ENCODE peak calls at places on chromosomes 16 and 17, in seven cellular contexts. J is GM12878, L is SK-N-SH, D is K562, X is GM12892, Q is H1, T is HepG2. E is an unnamed sample.

GRCh38 chr17:15957206-15957605 is 12.3 kb downstream of the ADORA2B start:
- DNase-seq in J (no peak), L (no peak), D (no peak), X (no peak), Q (no peak), T (no peak), E (no peak)

GRCh38 chr17:17435323-17435722 is 41.5 kb upstream of the MED9 start:
- DNase-seq in J (no peak), L (no peak), D (no peak), X (no peak), Q (no peak), T (peak), E (no peak)

GRCh38 chr16:4212207-4212933 is 29.5 kb downstream of the SRL start:
- DNase-seq in J (no peak), L (no peak), D (no peak), X (no peak), Q (no peak), T (no peak), E (no peak)

GRCh38 chr16:57591870-57592485 is 36.5 kb upstream of the ADGRG1 start:
- DNase-seq in J (no peak), L (no peak), D (no peak), X (no peak), Q (no peak), T (no peak), E (no peak)

GRCh38 chr16:16183562-16183961 is 39.7 kb downstream of the ABCC6 start:
- DNase-seq in J (no peak), L (no peak), D (peak), X (no peak), Q (peak), T (no peak), E (no peak)

GRCh38 chr17:47145351-47145750 is 43.7 kb downstream of the CDC27 start:
- DNase-seq in J (no peak), L (no peak), D (no peak), X (no peak), Q (no peak), T (no peak), E (no peak)

GRCh38 chr17:41962768-41963434 is 3.7 kb upstream of the CNP start:
- DNase-seq in J (no peak), L (peak), D (peak), X (peak), Q (peak), T (peak), E (peak)

GRCh38 chr16:69513180-69513966 is 52.4 kb upstream of the NFAT5 start:
- DNase-seq in J (no peak), L (no peak), D (no peak), X (no peak), Q (no peak), T (no peak), E (no peak)

GRCh38 chr17:13544292-13544691 is 57.4 kb downstream of the HS3ST3A1 start:
- DNase-seq in J (no peak), L (no peak), D (no peak), X (no peak), Q (peak), T (no peak), E (no peak)

GRCh38 chr17:17491031-17491471 is 5.1 kb downstream of the RASD1 start:
- DNase-seq in J (no peak), L (no peak), D (no peak), X (no peak), Q (no peak), T (no peak), E (no peak)

GRCh38 chr17:32558997-32559650 is 72.3 kb downstream of the CDK5R1 start:
- DNase-seq in J (peak), L (peak), D (peak), X (peak), Q (no peak), T (no peak), E (peak)

GRCh38 chr17:30482555-30482954 is 5.3 kb downstream of the GOSR1 start:
- DNase-seq in J (no peak), L (no peak), D (no peak), X (no peak), Q (no peak), T (no peak), E (no peak)

GRCh38 chr17:73189417-73190099 is 3.3 kb upstream of the COG1 start:
- DNase-seq in J (no peak), L (peak), D (peak), X (no peak), Q (no peak), T (peak), E (no peak)

GRCh38 chr17:5610956-5611355 is 26.6 kb upstream of the NLRP1 start:
- DNase-seq in J (no peak), L (no peak), D (no peak), X (no peak), Q (no peak), T (no peak), E (no peak)

GRCh38 chr17:72501404-72502110 is 380.7 kb downstream of the SOX9 start:
- DNase-seq in J (no peak), L (no peak), D (no peak), X (no peak), Q (no peak), T (peak), E (no peak)

GRCh38 chr16:3718019-3718391 is 681 bp upstream of the TRAP1 start:
- DNase-seq in J (no peak), L (no peak), D (no peak), X (no peak), Q (no peak), T (no peak), E (no peak)

GRCh38 chr16:13781579-13782338 is 138.2 kb upstream of the ERCC4 start:
- DNase-seq in J (no peak), L (no peak), D (no peak), X (no peak), Q (no peak), T (no peak), E (no peak)

GRCh38 chr17:43449470-43450202 is 34.1 kb upstream of the DHX8 start:
- DNase-seq in J (no peak), L (no peak), D (no peak), X (no peak), Q (no peak), T (peak), E (no peak)

GRCh38 chr16:48617711-48618148 is 7.8 kb upstream of the N4BP1 start:
- DNase-seq in J (no peak), L (no peak), D (no peak), X (no peak), Q (no peak), T (no peak), E (no peak)

GRCh38 chr16:7919782-7920181 is 587.1 kb downstream of the RBFOX1 start:
- DNase-seq in J (no peak), L (no peak), D (no peak), X (no peak), Q (no peak), T (no peak), E (no peak)

GRCh38 chr17:75098861-75099260 is 10.9 kb upstream of the ARMC7 start:
- DNase-seq in J (no peak), L (no peak), D (no peak), X (no peak), Q (no peak), T (no peak), E (no peak)

GRCh38 chr17:50918933-50919296 is 52.8 kb upstream of the TOB1 start:
- DNase-seq in J (no peak), L (peak), D (no peak), X (no peak), Q (no peak), T (no peak), E (no peak)

GRCh38 chr16:83994087-83994486 is 26.0 kb downstream of the NECAB2 start:
- DNase-seq in J (no peak), L (no peak), D (no peak), X (no peak), Q (no peak), T (peak), E (no peak)

GRCh38 chr17:8846768-8847211 is 20.7 kb downstream of the PIK3R6 start:
- DNase-seq in J (no peak), L (peak), D (peak), X (no peak), Q (no peak), T (peak), E (no peak)

GRCh38 chr17:34503804-34504203 is 75.6 kb upstream of the TMEM132E start:
- DNase-seq in J (no peak), L (no peak), D (no peak), X (no peak), Q (no peak), T (no peak), E (no peak)

GRCh38 chr16:57159447-57159846 is 26.4 kb downstream of the PSME3IP1 start:
- DNase-seq in J (no peak), L (no peak), D (no peak), X (no peak), Q (no peak), T (no peak), E (no peak)

GRCh38 chr17:4642286-4642685 is 808 bp upstream of the ALOX15 start:
- DNase-seq in J (no peak), L (no peak), D (no peak), X (no peak), Q (no peak), T (no peak), E (no peak)

GRCh38 chr16:30356401-30357084 is 1.4 kb upstream of the CD2BP2 start:
- DNase-seq in J (no peak), L (peak), D (no peak), X (no peak), Q (no peak), T (no peak), E (no peak)

GRCh38 chr16:27258241-27258734 is 10.3 kb downstream of the NSMCE1 start:
- DNase-seq in J (no peak), L (no peak), D (no peak), X (no peak), Q (no peak), T (peak), E (no peak)

GRCh38 chr16:75506567-75506966 is 11.3 kb upstream of the CHST6 start:
- DNase-seq in J (no peak), L (no peak), D (no peak), X (no peak), Q (no peak), T (peak), E (no peak)

GRCh38 chr17:55546481-55546880 is 35.2 kb upstream of the SMIM36 start:
- DNase-seq in J (no peak), L (no peak), D (no peak), X (no peak), Q (no peak), T (no peak), E (no peak)

GRCh38 chr17:55549140-55549539 is 37.9 kb upstream of the SMIM36 start:
- DNase-seq in J (no peak), L (no peak), D (peak), X (no peak), Q (no peak), T (peak), E (no peak)

GRCh38 chr17:55543709-55544108 is 32.5 kb upstream of the SMIM36 start:
- DNase-seq in J (no peak), L (no peak), D (no peak), X (no peak), Q (no peak), T (no peak), E (no peak)

GRCh38 chr17:55545765-55546164 is 34.5 kb upstream of the SMIM36 start:
- DNase-seq in J (no peak), L (no peak), D (no peak), X (no peak), Q (no peak), T (no peak), E (no peak)

DNA sequence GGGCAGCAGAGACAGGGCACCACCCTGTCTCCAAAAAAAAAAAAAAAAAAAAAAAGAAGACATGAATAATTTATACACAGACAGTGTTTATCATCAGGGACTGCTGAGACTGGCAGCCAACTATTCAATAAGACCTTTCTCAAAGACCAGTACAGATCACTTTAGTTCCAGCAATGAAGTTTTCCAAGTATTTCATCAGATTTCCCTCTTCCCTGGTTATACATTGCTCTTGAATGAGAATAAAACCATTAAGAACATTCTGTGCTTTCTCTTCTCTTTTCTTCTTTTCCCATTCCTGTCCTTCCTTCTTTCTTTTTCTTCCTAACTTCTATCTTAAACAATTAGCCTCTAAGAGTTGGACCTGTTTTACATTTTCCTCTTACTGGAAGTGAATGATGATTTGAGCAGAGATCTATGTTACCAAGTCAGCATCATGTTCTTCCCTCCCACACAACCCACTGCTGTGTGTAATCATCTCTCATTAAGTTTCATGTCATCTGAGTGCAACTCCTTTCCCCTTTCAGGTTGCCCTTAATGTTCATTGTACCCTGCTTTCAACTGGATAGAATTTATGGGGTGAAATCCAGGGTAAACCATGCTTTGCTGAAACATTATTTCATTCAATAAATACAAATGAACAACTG is 35.9 kb upstream of the SMIM36 start:
- DNase-seq in J (no peak), L (no peak), D (no peak), X (no peak), Q (no peak), T (no peak), E (no peak)
- TF ChIP-seq TAF1 in J (no peak), L (no peak), D (no peak), X (no peak), Q (no peak), T (no peak), E (no peak)

DNA sequence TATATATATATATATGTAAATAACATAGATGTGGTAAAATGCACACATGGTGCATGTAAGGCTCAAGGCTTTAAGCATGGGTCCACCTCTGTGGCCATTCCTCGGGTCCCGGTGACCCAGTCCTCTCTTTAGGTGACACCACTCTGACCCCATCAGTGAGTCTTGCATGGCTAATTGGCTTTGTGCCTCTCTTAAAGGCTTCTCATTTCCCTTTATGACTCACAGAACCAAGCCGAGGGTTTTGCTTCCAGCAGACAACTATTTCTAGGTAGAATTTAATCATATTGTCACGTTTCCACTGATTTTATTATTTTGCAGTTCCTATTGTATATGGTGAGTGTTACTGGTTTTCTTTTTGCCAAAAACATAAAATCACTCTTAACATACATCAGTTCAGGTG is 59.7 kb downstream of the PLCG2 start:
- DNase-seq in J (peak), L (no peak), D (no peak), X (peak), Q (no peak), T (no peak), E (no peak)
- TF ChIP-seq TAF1 in J (no peak), L (no peak), D (no peak), X (no peak), Q (no peak), T (no peak), E (no peak)

GRCh38 chr16:68197250-68197649 is 38.7 kb downstream of the ESRP2 start:
- DNase-seq in J (no peak), L (no peak), D (no peak), X (no peak), Q (no peak), T (no peak), E (no peak)
- TF ChIP-seq TAF1 in J (no peak), L (no peak), D (no peak), X (no peak), Q (no peak), T (no peak), E (no peak)

DNA sequence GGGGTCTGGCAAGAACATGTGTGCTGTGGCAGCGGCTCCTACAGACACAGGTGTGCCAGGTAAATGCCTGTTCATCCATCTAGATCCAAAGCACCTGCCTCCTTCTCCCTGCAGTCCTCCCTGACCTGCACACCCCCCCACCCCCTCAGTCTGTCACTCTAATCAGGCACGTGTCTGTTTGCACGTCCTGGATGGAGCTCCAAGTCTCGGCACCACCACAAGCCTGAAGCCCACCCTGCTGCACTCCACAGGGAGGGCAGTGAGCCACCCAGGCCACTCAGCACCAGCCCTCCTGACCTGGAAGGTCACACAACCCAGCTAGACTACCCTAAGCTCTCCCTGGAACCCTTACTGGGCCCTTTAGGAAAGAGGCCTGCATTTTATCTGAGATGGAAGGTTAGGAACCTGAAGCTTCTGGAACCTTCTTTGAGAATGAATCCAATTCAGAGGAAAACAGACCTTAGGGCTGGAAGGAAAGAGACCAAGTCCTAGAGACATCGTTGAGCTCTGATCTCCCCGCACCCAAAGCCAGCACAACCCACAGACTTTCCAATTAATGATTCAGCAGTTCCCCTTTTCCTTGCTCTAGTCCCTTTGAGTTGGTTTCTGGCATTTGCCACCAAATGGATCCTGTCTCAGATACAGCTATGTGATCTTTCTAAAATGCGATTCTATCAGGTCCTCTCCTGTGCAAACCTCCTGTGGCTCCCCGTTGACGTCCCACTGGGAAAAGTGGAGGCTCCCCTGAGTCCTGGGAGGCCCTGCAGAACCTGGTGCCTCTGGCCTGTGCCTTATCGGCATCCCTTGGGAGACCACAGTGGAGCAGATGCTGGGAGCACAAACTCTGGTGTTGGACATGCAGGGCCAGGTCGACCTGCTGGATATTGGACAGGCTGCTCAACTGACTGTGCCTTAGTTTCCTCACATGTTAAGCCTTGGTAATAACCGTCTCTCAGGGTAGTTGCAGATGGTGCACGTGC is 67.9 kb downstream of the PRMT7 start:
- DNase-seq in J (no peak), L (no peak), D (no peak), X (no peak), Q (no peak), T (no peak), E (no peak)
- TF ChIP-seq TAF1 in J (no peak), L (no peak), D (no peak), X (no peak), Q (no peak), T (no peak), E (no peak)

GRCh38 chr17:38871247-38871991 is 1.6 kb downstream of the LASP1 start:
- DNase-seq in J (peak), L (no peak), D (peak), X (no peak), Q (no peak), T (peak), E (no peak)

GRCh38 chr17:38868968-38869646 is 751 bp upstream of the LASP1 start:
- DNase-seq in J (peak), L (peak), D (peak), X (no peak), Q (peak), T (peak), E (no peak)

GRCh38 chr17:38870259-38871165 is 654 bp downstream of the LASP1 start:
- DNase-seq in J (no peak), L (peak), D (peak), X (peak), Q (no peak), T (peak), E (peak)

GRCh38 chr17:38868095-38868967 is 1.5 kb upstream of the LASP1 start:
- DNase-seq in J (peak), L (no peak), D (peak), X (no peak), Q (no peak), T (peak), E (no peak)

DNA sequence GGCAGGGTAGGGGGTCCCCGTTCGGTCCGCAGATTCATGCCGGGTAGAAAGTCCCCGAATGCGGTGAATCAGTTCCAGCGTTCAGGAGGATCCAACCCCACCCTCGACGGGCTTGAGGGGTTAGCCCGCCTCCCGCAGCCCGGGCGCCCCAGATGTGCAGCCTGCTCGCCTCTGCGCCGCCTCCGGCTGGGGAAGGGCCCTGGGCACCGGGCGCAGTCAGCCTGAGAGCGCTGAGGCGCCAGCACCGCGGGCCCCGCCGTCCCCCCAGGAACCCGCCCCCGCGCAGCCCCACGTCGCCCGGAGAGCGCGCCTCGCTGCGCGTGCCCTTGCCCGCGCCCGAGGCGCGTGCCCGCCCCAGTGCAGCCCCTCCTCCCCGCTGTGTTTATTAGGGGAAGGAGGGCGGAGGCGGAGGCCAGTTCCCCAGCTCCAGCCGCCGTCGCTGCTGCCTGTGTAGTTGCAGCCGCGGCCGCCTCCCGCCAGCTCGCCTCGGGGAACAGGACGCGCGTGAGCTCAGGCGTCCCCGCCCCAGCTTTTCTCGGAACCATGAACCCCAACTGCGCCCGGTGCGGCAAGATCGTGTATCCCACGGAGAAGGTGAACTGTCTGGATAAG is at the start of gene LASP1:
- DNase-seq in J (peak), L (peak), D (peak), X (peak), Q (peak), T (peak), E (peak)
- TF ChIP-seq TAF1 in J (peak), L (peak), D (peak), X (peak), Q (peak), T (peak), E (peak)

DNA sequence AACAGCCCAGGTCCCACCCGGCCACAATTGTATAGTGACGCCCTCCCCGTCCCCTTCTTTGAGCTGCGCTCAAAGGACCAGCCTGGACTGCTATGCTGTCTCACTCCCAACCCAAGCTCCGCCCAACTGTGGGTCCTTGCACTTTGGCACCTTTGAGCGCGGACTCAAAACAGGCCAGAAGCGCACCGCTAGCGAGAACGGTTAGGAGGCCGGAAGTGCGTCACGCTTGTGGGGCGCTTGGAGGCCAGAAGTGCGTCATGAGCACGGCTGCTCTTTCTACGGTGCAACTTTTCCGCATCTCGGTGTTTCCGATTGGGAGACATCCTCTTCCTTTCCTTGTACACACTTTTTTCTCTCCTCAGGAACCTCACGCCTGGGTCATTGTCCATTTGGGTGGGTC is at the start of gene ZNF19:
- DNase-seq in J (no peak), L (no peak), D (no peak), X (no peak), Q (no peak), T (no peak), E (no peak)
- TF ChIP-seq TAF1 in J (no peak), L (no peak), D (no peak), X (no peak), Q (no peak), T (no peak), E (no peak)

GRCh38 chr17:7475764-7476422 is 3.5 kb downstream of the ZBTB4 start:
- DNase-seq in J (no peak), L (no peak), D (peak), X (no peak), Q (no peak), T (no peak), E (no peak)
- TF ChIP-seq TAF1 in J (no peak), L (no peak), D (no peak), X (no peak), Q (no peak), T (no peak), E (no peak)

E was measured in GM12891.